ENCODE peak calls at places on chromosomes 7 and 10, in five cellular contexts. Y is activated CD4-positive, alpha-beta T cell treated with anti-CD3 and anti-CD28 coated beads, Interleukin-2, amount 50 U/mL, for 48 hours; G is GM18507; B is Calu3; O is stimulated activated CD8-positive, alpha-beta memory T cell treated with anti-CD3 and anti-CD28 coated beads, Interleukin-2, amount 100 ng/mL, for 1 hour. H is an unnamed sample.

GRCh38 chr7:47249361-47249760 is 332.6 kb downstream of the TNS3 start:
- DNase-seq in Y (no peak), B (no peak), O (no peak), G (no peak), H (no peak)

GRCh38 chr7:45421826-45422225 is 152.3 kb upstream of the ADCY1 start:
- DNase-seq in G (no peak), Y (no peak), B (no peak), O (no peak), H (no peak)

GRCh38 chr7:151752816-151753600 is 123.9 kb downstream of the PRKAG2 start:
- DNase-seq in B (no peak), O (no peak), Y (no peak), G (no peak), H (no peak)

GRCh38 chr10:100101526-100102076 is 19.9 kb upstream of the CPN1 start:
- DNase-seq in O (no peak), B (no peak), Y (no peak), G (no peak), H (no peak)

GRCh38 chr7:2843711-2844152 is 376 bp downstream of the GNA12 start:
- DNase-seq in O (no peak), Y (peak; percentile 36), B (peak; percentile 18), G (no peak), H (no peak)

GRCh38 chr10:110434477-110435096 is 63.1 kb upstream of the DUSP5 start:
- DNase-seq in Y (no peak), G (no peak), O (no peak), B (no peak), H (no peak)

GRCh38 chr7:28685291-28685659 is 272.9 kb downstream of the TRIL start:
- DNase-seq in Y (no peak), B (no peak), G (no peak), O (no peak), H (no peak)

GRCh38 chr7:131244259-131244852 is 83.3 kb upstream of the MKLN1 start:
- DNase-seq in O (no peak), B (peak; percentile 44), Y (no peak), G (no peak), H (peak; percentile 85)

GRCh38 chr10:101085846-101086245 is 24.1 kb downstream of the KAZALD1 start:
- DNase-seq in G (no peak), Y (no peak), B (no peak), O (no peak), H (no peak)

GRCh38 chr10:75617485-75618155 is 186.2 kb downstream of the LRMDA start:
- DNase-seq in O (no peak), G (no peak), B (no peak), Y (no peak), H (no peak)

GRCh38 chr10:124669824-124670654 is 74.1 kb downstream of the FAM53B start:
- DNase-seq in B (no peak), O (no peak), G (no peak), Y (no peak), H (no peak)

GRCh38 chr7:11833431-11833830 is 1.4 kb upstream of the THSD7A start:
- DNase-seq in B (no peak), G (no peak), O (no peak), Y (no peak), H (peak; percentile 72)

GRCh38 chr10:61975107-61975932 is 73.8 kb downstream of the ARID5B start:
- DNase-seq in Y (no peak), O (no peak), B (no peak), G (no peak), H (no peak)

GRCh38 chr10:28561531-28561930 is 28.6 kb downstream of the WAC start:
- DNase-seq in Y (no peak), B (no peak), O (no peak), G (no peak), H (no peak)

GRCh38 chr7:149828357-149829309 is 9.5 kb upstream of the ZNF862 start:
- DNase-seq in Y (no peak), B (no peak), O (no peak), G (no peak), H (no peak)

GRCh38 chr7:155610633-155611193 is 33.7 kb upstream of the RBM33 start:
- DNase-seq in B (no peak), O (no peak), G (no peak), Y (no peak), H (no peak)

GRCh38 chr10:43867667-43868361 is 219.1 kb upstream of the ZNF32 start:
- DNase-seq in O (no peak), B (no peak), G (no peak), Y (no peak), H (no peak)

GRCh38 chr10:71323407-71323806 is 4.3 kb downstream of the SLC29A3 start:
- DNase-seq in G (no peak), O (no peak), B (no peak), Y (no peak), H (no peak)

GRCh38 chr10:86664370-86665217 is 3.7 kb upstream of the LDB3 start:
- DNase-seq in O (no peak), G (no peak), Y (no peak), B (no peak), H (no peak)

GRCh38 chr7:29170781-29171180 is 23.8 kb upstream of the CHN2 start:
- DNase-seq in O (no peak), G (no peak), B (no peak), Y (no peak), H (no peak)

GRCh38 chr7:1915326-1915725 is 245.2 kb downstream of the ELFN1 start:
- DNase-seq in O (no peak), Y (no peak), B (no peak), G (no peak), H (no peak)

H was measured in retinal pigment epithelial cell.